ENCODE peak calls at places on chromosome 2, in seven cellular contexts. H is PC-3, D is GM23338, Z is GM12878, E is GM23248, S is neural progenitor cell, P is K562. N is an unnamed sample.

GRCh38 chr2:38602136-38602731 is 494 bp downstream of the HNRNPLL start:
- DNase-seq in H (peak), D (peak), Z (no peak), E (peak), S (peak), P (no peak), N (peak)

GRCh38 chr2:204472375-204472774 is 72.9 kb upstream of the PARD3B start:
- DNase-seq in H (no peak), D (no peak), Z (no peak), E (no peak), S (no peak), P (peak), N (no peak)

GRCh38 chr2:174023591-174024523 is 58.7 kb upstream of the SP3 start:
- DNase-seq in H (peak), D (peak), Z (no peak), E (peak), S (peak), P (peak), N (no peak)

GRCh38 chr2:191038241-191038725 is 24.3 kb upstream of the STAT1 start:
- DNase-seq in H (peak), D (no peak), Z (no peak), E (peak), S (no peak), P (peak), N (no peak)

GRCh38 chr2:45771251-45771650 is 119.8 kb downstream of the PRKCE start:
- DNase-seq in H (no peak), D (peak), Z (no peak), E (peak), S (peak), P (no peak), N (no peak)

GRCh38 chr2:233380132-233381012 is 26.1 kb downstream of the DGKD start:
- DNase-seq in H (no peak), D (no peak), Z (no peak), E (no peak), S (no peak), P (peak), N (peak)

GRCh38 chr2:25499157-25499556 is 157.4 kb upstream of the DNMT3A start:
- DNase-seq in H (no peak), D (no peak), Z (no peak), E (no peak), S (no peak), P (no peak), N (no peak)

GRCh38 chr2:38214209-38214717 is 138.3 kb upstream of the CYP1B1 start:
- DNase-seq in H (peak), D (no peak), Z (no peak), E (no peak), S (peak), P (no peak), N (no peak)

GRCh38 chr2:146820672-146821071 is 1024.2 kb upstream of the ACVR2A start:
- DNase-seq in H (peak), D (no peak), Z (no peak), E (peak), S (no peak), P (no peak), N (no peak)

GRCh38 chr2:205235434-205235833 is 446.9 kb upstream of the NRP2 start:
- DNase-seq in H (peak), D (no peak), Z (no peak), E (no peak), S (no peak), P (no peak), N (no peak)

GRCh38 chr2:232053777-232054176 is 92.3 kb downstream of the DIS3L2 start:
- DNase-seq in H (no peak), D (peak), Z (no peak), E (no peak), S (no peak), P (no peak), N (no peak)

GRCh38 chr2:11784310-11784709 is 37.9 kb downstream of the LPIN1 start:
- DNase-seq in H (no peak), D (no peak), Z (no peak), E (no peak), S (no peak), P (no peak), N (no peak)

GRCh38 chr2:160695402-160696060 is 201.9 kb upstream of the RBMS1 start:
- DNase-seq in H (peak), D (no peak), Z (no peak), E (peak), S (no peak), P (no peak), N (no peak)

GRCh38 chr2:140023291-140023690 is 1243.1 kb upstream of the NXPH2 start:
- DNase-seq in H (no peak), D (no peak), Z (no peak), E (peak), S (no peak), P (no peak), N (no peak)

GRCh38 chr2:163856941-163857340 is 121.1 kb upstream of the FIGN start:
- DNase-seq in H (peak), D (no peak), Z (no peak), E (peak), S (no peak), P (no peak), N (no peak)

GRCh38 chr2:43343573-43344304 is 117.3 kb upstream of the ZFP36L2 start:
- DNase-seq in H (no peak), D (no peak), Z (no peak), E (peak), S (no peak), P (no peak), N (no peak)

GRCh38 chr2:175207741-175208438 is 26.4 kb upstream of the ATP5MC3 start:
- DNase-seq in H (no peak), D (no peak), Z (no peak), E (no peak), S (no peak), P (no peak), N (no peak)

GRCh38 chr2:94999431-94999883 is 26.1 kb upstream of the MAL start:
- DNase-seq in H (no peak), D (no peak), Z (no peak), E (no peak), S (no peak), P (no peak), N (no peak)

GRCh38 chr2:67600946-67601345 is 203.8 kb downstream of the ETAA1 start:
- DNase-seq in H (peak), D (no peak), Z (no peak), E (peak), S (no peak), P (no peak), N (no peak)

GRCh38 chr2:232097260-232097659 is 135.7 kb downstream of the DIS3L2 start:
- DNase-seq in H (no peak), D (no peak), Z (no peak), E (no peak), S (no peak), P (no peak), N (no peak)

GRCh38 chr2:24984912-24985311 is 13.2 kb upstream of the DNAJC27 start:
- DNase-seq in H (no peak), D (peak), Z (no peak), E (peak), S (peak), P (no peak), N (no peak)

GRCh38 chr2:70261501-70261900 is 3.6 kb downstream of the PCYOX1 start:
- DNase-seq in H (peak), D (no peak), Z (no peak), E (no peak), S (no peak), P (no peak), N (peak)

GRCh38 chr2:70516596-70516995 is 37.0 kb downstream of the TGFA start:
- DNase-seq in H (peak), D (no peak), Z (peak), E (peak), S (no peak), P (no peak), N (peak)

GRCh38 chr2:66469219-66469902 is 34.4 kb downstream of the MEIS1 start:
- DNase-seq in H (no peak), D (peak), Z (no peak), E (no peak), S (no peak), P (no peak), N (no peak)

GRCh38 chr2:162422894-162423293 is 79.0 kb downstream of the GCA start:
- DNase-seq in H (no peak), D (no peak), Z (no peak), E (no peak), S (no peak), P (no peak), N (no peak)

GRCh38 chr2:47321411-47322031 is 81.4 kb upstream of the MSH2 start:
- DNase-seq in H (no peak), D (no peak), Z (no peak), E (no peak), S (no peak), P (no peak), N (no peak)

GRCh38 chr2:31028415-31028814 is 109.8 kb downstream of the GALNT14 start:
- DNase-seq in H (no peak), D (no peak), Z (no peak), E (no peak), S (no peak), P (no peak), N (no peak)

GRCh38 chr2:157777425-157777824 is 98.7 kb downstream of the ACVR1 start:
- DNase-seq in H (peak), D (peak), Z (no peak), E (peak), S (peak), P (peak), N (peak)

GRCh38 chr2:37916512-37917082 is 8.5 kb upstream of the RMDN2 start:
- DNase-seq in H (peak), D (no peak), Z (no peak), E (peak), S (no peak), P (no peak), N (no peak)

GRCh38 chr2:241908686-241909420 is 39.3 kb downstream of the RTP5 start:
- DNase-seq in H (no peak), D (no peak), Z (no peak), E (no peak), S (no peak), P (no peak), N (no peak)

GRCh38 chr2:71254776-71255175 is 27.9 kb upstream of the PAIP2B start:
- DNase-seq in H (no peak), D (no peak), Z (no peak), E (no peak), S (no peak), P (no peak), N (no peak)

GRCh38 chr2:99710720-99711612 is 221.1 kb upstream of the REV1 start:
- DNase-seq in H (no peak), D (peak), Z (no peak), E (peak), S (no peak), P (no peak), N (no peak)

GRCh38 chr2:2265747-2266259 is 65.3 kb downstream of the MYT1L start:
- DNase-seq in H (no peak), D (no peak), Z (no peak), E (no peak), S (no peak), P (no peak), N (no peak)

GRCh38 chr2:238021327-238021726 is 39.5 kb upstream of the SCLY start:
- DNase-seq in H (peak), D (no peak), Z (no peak), E (no peak), S (no peak), P (no peak), N (no peak)

GRCh38 chr2:201654611-201655384 is 11.5 kb upstream of the TMEM237 start:
- DNase-seq in H (no peak), D (no peak), Z (no peak), E (peak), S (no peak), P (no peak), N (no peak)
- H2AFZ ChIP-seq in H (no peak), D (no peak), Z (no peak), E (peak), S (no peak), P (no peak), N (no peak)

GRCh38 chr2:222714361-222715256 is 43.2 kb downstream of the MOGAT1 start:
- DNase-seq in H (no peak), D (no peak), Z (no peak), E (no peak), S (no peak), P (no peak), N (no peak)

GRCh38 chr2:222711315-222711940 is 40.0 kb downstream of the MOGAT1 start:
- DNase-seq in H (no peak), D (no peak), Z (no peak), E (no peak), S (no peak), P (no peak), N (no peak)

GRCh38 chr2:222713007-222713406 is 41.5 kb downstream of the MOGAT1 start:
- DNase-seq in H (no peak), D (no peak), Z (no peak), E (no peak), S (no peak), P (no peak), N (no peak)

GRCh38 chr2:222715729-222716128 is 44.3 kb downstream of the MOGAT1 start:
- DNase-seq in H (no peak), D (no peak), Z (no peak), E (no peak), S (no peak), P (no peak), N (no peak)
- H3K4me2 ChIP-seq in H (no peak), D (no peak), Z (peak), E (no peak), S (no peak), P (no peak), N (peak)

DNA sequence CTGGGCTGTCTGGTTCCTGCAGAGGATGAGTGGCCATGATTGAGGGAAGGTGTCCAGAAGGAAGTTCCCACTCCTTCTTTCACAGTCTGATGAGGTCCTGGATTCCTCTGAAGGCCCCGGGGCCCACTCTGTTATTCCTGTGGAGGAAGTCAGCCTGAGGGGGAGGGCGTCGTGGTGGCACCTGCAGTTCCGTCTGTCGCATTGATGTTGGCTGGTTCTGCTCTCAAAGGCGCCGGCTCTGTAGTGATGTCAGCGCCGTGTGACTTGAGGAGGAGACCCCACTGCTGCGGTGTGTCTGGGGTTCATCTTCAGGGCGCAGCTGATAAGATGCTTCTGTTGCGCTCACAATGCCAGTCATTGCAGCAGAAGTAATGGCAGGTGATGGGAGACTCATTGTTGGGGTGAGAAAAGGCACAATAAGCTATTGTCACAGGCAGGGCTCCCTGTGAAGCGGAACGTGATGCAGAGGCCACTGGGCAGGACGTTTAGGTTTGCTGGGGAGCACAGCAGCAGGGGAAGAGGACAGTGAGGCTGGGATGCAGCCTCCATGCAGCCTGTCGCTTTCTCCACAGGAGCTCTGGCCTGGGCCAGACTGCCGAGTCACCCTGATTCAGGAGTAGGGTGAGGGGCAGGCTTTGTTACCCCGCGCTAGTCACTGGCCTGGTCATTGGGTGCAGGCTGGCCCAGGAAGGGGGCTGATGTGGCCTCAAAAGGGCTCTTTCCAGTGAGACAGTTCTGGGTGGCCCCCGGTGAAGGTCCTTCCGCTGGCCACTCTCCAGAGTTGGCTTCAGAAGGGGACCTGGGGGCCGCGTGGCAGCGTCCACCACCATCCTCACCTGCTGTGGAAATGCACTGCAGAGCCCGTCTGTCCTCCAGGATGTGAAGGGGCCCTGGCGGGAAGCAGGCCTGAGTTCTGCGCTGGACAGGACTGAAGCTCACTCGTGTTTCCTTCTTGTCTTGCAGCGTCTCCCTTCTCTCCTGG is 42.8 kb downstream of the SH3BP4 start:
- DNase-seq in H (no peak), D (no peak), Z (no peak), E (no peak), S (peak), P (no peak), N (no peak)
- H2AFZ ChIP-seq in H (no peak), D (no peak), Z (no peak), E (no peak), S (no peak), P (no peak), N (no peak)

GRCh38 chr2:15940661-15941482 is 522 bp downstream of the MYCN start:
- DNase-seq in H (no peak), D (peak), Z (no peak), E (peak), S (peak), P (no peak), N (no peak)
- H3K4me2 ChIP-seq in H (no peak), D (peak), Z (no peak), E (no peak), S (peak), P (no peak), N (no peak)

DNA sequence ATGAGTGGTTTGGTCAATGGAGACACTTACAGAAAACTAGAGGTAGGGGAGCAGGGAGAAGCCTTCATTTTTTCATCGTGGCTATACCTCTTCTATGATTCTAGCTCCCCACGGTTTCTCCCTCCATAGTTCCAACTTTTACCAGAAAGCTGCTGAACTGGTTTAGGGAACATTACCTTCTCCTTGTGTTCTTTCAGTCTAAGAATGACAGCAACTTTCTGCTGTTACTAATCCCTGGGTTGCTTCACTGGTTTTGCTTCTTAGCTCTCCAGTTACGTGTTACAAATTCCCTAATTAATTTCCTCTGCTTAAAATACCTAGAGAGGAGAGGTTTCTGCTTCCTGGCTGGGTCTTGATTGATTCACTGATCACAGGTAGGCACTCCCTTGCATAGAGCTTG is 499.9 kb downstream of the SLC4A3 start:
- DNase-seq in H (peak), D (no peak), Z (no peak), E (no peak), S (no peak), P (no peak), N (no peak)
- H2AFZ ChIP-seq in H (peak), D (no peak), Z (no peak), E (no peak), S (peak), P (no peak), N (no peak)

GRCh38 chr2:80589070-80589469 is 284.5 kb upstream of the LRRTM1 start:
- DNase-seq in H (no peak), D (no peak), Z (no peak), E (no peak), S (no peak), P (no peak), N (no peak)

GRCh38 chr2:80591233-80591632 is 286.7 kb upstream of the LRRTM1 start:
- DNase-seq in H (no peak), D (no peak), Z (no peak), E (no peak), S (no peak), P (no peak), N (no peak)

DNA sequence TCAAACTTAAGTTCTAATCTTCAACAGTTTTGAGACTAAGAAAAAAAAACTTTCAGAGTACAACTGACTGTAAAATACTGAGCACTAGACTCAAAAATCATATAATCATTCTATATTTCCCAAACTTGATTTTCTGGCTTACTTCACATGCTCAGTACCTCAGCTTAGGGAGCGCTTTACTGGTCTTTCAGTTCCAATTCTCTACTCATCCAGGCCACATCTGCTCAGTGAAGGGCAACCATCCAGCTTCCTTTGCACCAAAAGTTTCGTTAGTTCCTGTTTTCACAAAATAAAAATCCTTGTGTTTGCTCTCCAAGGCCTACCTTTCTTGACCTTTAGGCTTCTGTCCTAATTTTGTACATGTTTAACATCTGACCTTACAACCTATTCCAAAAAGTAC is 287.6 kb upstream of the LRRTM1 start:
- DNase-seq in H (no peak), D (no peak), Z (no peak), E (no peak), S (no peak), P (no peak), N (no peak)
- H3K4me2 ChIP-seq in H (no peak), D (no peak), Z (peak), E (no peak), S (no peak), P (no peak), N (no peak)